ENCODE peak calls at places on chromosomes 11 and 22, in seven cellular contexts. D is K562, P is foreskin fibroblast, K is bronchial epithelial cell, F is upper lobe of right lung, R is cardiac fibroblast, X is AG04450. G is an unnamed sample.

GRCh38 chr11:114232400-114233070 is 63.7 kb upstream of the NNMT start:
- DNase-seq in D (no peak), P (no peak), K (no peak), F (no peak), R (no peak), X (no peak), G (no peak)

GRCh38 chr11:94513091-94513490 is 830 bp downstream of the C11orf97 start:
- DNase-seq in D (no peak), P (peak), K (peak), F (no peak), R (no peak), X (no peak), G (no peak)

GRCh38 chr11:85827768-85828639 is 17.1 kb upstream of the SYTL2 start:
- DNase-seq in D (no peak), P (peak), K (peak), F (no peak), R (peak), X (peak), G (peak)

GRCh38 chr11:33842236-33842915 is 49.5 kb downstream of the LMO2 start:
- DNase-seq in D (no peak), P (no peak), K (no peak), F (no peak), R (no peak), X (no peak), G (no peak)

GRCh38 chr11:73072935-73073481 is 69.1 kb downstream of the FCHSD2 start:
- DNase-seq in D (no peak), P (peak), K (peak), F (no peak), R (peak), X (no peak), G (peak)

GRCh38 chr11:16352707-16353106 is 3.6 kb downstream of the SOX6 start:
- DNase-seq in D (no peak), P (no peak), K (no peak), F (no peak), R (no peak), X (no peak), G (no peak)

GRCh38 chr11:35006389-35007128 is 90.1 kb downstream of the PDHX start:
- DNase-seq in D (no peak), P (no peak), K (no peak), F (no peak), R (no peak), X (no peak), G (no peak)

GRCh38 chr22:25051983-25052710 is 99.6 kb downstream of the KIAA1671 start:
- DNase-seq in D (no peak), P (no peak), K (no peak), F (no peak), R (no peak), X (no peak), G (no peak)

GRCh38 chr11:6413791-6414231 is 5.1 kb downstream of the APBB1 start:
- DNase-seq in D (peak), P (peak), K (no peak), F (no peak), R (no peak), X (no peak), G (no peak)

GRCh38 chr11:19869466-19869865 is 156.8 kb downstream of the NAV2 start:
- DNase-seq in D (no peak), P (no peak), K (no peak), F (no peak), R (no peak), X (no peak), G (no peak)

GRCh38 chr11:9895016-9895415 is 231.1 kb downstream of the SWAP70 start:
- DNase-seq in D (no peak), P (peak), K (no peak), F (no peak), R (peak), X (no peak), G (peak)

GRCh38 chr11:65880844-65881421 is 1.3 kb downstream of the CTSW start:
- DNase-seq in D (no peak), P (no peak), K (no peak), F (no peak), R (no peak), X (no peak), G (no peak)

GRCh38 chr11:47571895-47572294 is 6.5 kb downstream of the PTPMT1 start:
- DNase-seq in D (peak), P (peak), K (peak), F (no peak), R (no peak), X (no peak), G (peak)

GRCh38 chr11:118537409-118537980 is 6.5 kb downstream of the TMEM25 start:
- DNase-seq in D (no peak), P (no peak), K (no peak), F (no peak), R (no peak), X (no peak), G (no peak)

GRCh38 chr11:96948066-96948465 is 558.3 kb downstream of the JRKL start:
- DNase-seq in D (no peak), P (no peak), K (no peak), F (no peak), R (no peak), X (no peak), G (no peak)

GRCh38 chr11:111836766-111837165 is 34.6 kb downstream of the ALG9 start:
- DNase-seq in D (no peak), P (peak), K (no peak), F (no peak), R (peak), X (no peak), G (peak)

GRCh38 chr11:126607776-126608625 is 252.5 kb downstream of the ST3GAL4 start:
- DNase-seq in D (no peak), P (no peak), K (no peak), F (no peak), R (no peak), X (no peak), G (no peak)

GRCh38 chr11:11979487-11980117 is 28.8 kb downstream of the DKK3 start:
- DNase-seq in D (no peak), P (peak), K (peak), F (peak), R (peak), X (no peak), G (peak)

GRCh38 chr11:29129850-29130249 is 887.0 kb downstream of the KCNA4 start:
- DNase-seq in D (no peak), P (peak), K (peak), F (no peak), R (peak), X (no peak), G (peak)

GRCh38 chr11:75792127-75792731 is 22.8 kb upstream of the UVRAG start:
- DNase-seq in D (no peak), P (no peak), K (no peak), F (no peak), R (no peak), X (no peak), G (no peak)

GRCh38 chr11:130415719-130416536 is 12.5 kb downstream of the ADAMTS8 start:
- DNase-seq in D (no peak), P (no peak), K (no peak), F (no peak), R (no peak), X (no peak), G (no peak)

GRCh38 chr22:27105142-27106025 is 448.0 kb downstream of the MIAT start:
- DNase-seq in D (no peak), P (peak), K (peak), F (no peak), R (peak), X (no peak), G (peak)

GRCh38 chr11:17544181-17544622 is at the start of gene USH1C:
- DNase-seq in D (peak), P (peak), K (no peak), F (no peak), R (no peak), X (no peak), G (no peak)

GRCh38 chr11:62435741-62436485 is 17.1 kb downstream of the SCGB1A1 start:
- DNase-seq in D (no peak), P (no peak), K (no peak), F (no peak), R (no peak), X (no peak), G (no peak)

GRCh38 chr22:47055461-47055860 is 293.0 kb downstream of the TBC1D22A start:
- DNase-seq in D (no peak), P (no peak), K (no peak), F (no peak), R (no peak), X (no peak), G (no peak)

GRCh38 chr11:114796954-114797721 is 118.8 kb downstream of the NXPE2 start:
- DNase-seq in D (no peak), P (no peak), K (no peak), F (no peak), R (no peak), X (no peak), G (no peak)

GRCh38 chr11:61418136-61418535 is 11.6 kb downstream of the CPSF7 start:
- DNase-seq in D (no peak), P (no peak), K (peak), F (no peak), R (no peak), X (no peak), G (no peak)

GRCh38 chr11:74141274-74141695 is 29.5 kb downstream of the C2CD3 start:
- DNase-seq in D (no peak), P (peak), K (peak), F (no peak), R (peak), X (no peak), G (no peak)

GRCh38 chr22:46081831-46082210 is 68.5 kb upstream of the PPARA start:
- DNase-seq in D (no peak), P (no peak), K (no peak), F (peak), R (no peak), X (no peak), G (no peak)

GRCh38 chr11:12581923-12582322 is 92.3 kb upstream of the TEAD1 start:
- DNase-seq in D (peak), P (peak), K (peak), F (no peak), R (peak), X (peak), G (peak)

GRCh38 chr11:8766043-8766992 is 83.7 kb downstream of the RPL27A start:
- DNase-seq in D (no peak), P (peak), K (no peak), F (no peak), R (no peak), X (no peak), G (no peak)

DNA sequence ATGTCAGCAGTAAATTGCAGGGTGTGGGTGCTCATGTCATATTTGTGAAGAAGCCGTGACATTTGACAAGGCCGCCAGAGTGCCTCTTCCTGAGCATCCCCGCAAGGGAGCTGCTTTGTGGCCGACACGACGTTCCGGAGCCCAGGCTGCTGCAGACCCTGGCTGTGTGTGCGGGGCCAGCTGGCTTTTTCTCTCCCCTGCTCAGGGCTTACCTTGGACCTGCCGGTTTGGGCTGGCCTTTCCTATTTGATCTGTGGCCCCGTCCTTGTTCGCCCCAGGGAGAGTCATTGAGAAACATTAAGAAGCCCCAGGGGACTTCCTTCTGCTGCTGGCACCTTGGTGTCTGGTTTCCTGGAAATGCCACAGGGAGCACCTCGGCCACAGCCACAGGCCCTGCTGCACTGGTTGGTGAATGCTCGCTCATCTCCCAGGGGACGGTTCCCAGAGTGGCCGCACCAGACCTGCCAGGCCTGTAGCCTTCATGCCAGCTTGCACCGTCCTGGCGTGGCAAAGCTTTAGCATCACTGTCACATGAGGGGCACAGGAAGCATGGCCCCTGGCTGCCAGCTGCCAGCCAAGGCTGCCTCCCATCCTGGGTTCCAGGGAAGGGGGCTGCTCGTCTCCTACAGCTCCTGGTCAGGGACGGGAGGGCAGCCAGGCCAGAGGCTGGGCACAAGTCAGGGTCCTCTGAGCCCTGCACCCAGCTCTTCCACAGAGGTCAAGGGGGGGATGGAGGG is 5.4 kb downstream of the GRK2 start:
- DNase-seq in D (no peak), P (no peak), K (no peak), F (peak), R (no peak), X (no peak), G (no peak)
- H3K4me3 ChIP-seq in D (no peak), P (no peak), K (no peak), F (peak), R (no peak), X (no peak), G (no peak)

GRCh38 chr22:30604723-30605122 is 2.3 kb upstream of the TCN2 start:
- DNase-seq in D (no peak), P (no peak), K (no peak), F (no peak), R (no peak), X (no peak), G (no peak)

GRCh38 chr22:30598986-30599385 is 7.3 kb upstream of the PES1 start:
- DNase-seq in D (no peak), P (peak), K (no peak), F (no peak), R (no peak), X (no peak), G (no peak)

GRCh38 chr22:30600925-30601324 is 6.0 kb upstream of the TCN2 start:
- DNase-seq in D (no peak), P (no peak), K (no peak), F (no peak), R (no peak), X (no peak), G (no peak)

GRCh38 chr22:30601464-30601863 is 5.5 kb upstream of the TCN2 start:
- DNase-seq in D (no peak), P (no peak), K (no peak), F (no peak), R (no peak), X (no peak), G (no peak)

GRCh38 chr22:30602049-30602448 is 4.9 kb upstream of the TCN2 start:
- DNase-seq in D (no peak), P (peak), K (peak), F (no peak), R (peak), X (no peak), G (peak)
- TF ChIP-seq CTCF in D (peak), P (peak), K (peak), F (peak), R (peak), X (peak), G (peak)

GRCh38 chr11:45287316-45287903 is 1.3 kb upstream of the SYT13 start:
- DNase-seq in D (no peak), P (no peak), K (no peak), F (no peak), R (no peak), X (no peak), G (no peak)

GRCh38 chr11:45289369-45289768 is 3.2 kb upstream of the SYT13 start:
- DNase-seq in D (no peak), P (peak), K (peak), F (no peak), R (peak), X (peak), G (peak)

GRCh38 chr11:45288395-45288794 is 2.3 kb upstream of the SYT13 start:
- DNase-seq in D (no peak), P (no peak), K (no peak), F (no peak), R (no peak), X (no peak), G (no peak)

GRCh38 chr11:45285289-45285828 is 782 bp downstream of the SYT13 start:
- DNase-seq in D (no peak), P (no peak), K (no peak), F (no peak), R (no peak), X (no peak), G (no peak)

DNA sequence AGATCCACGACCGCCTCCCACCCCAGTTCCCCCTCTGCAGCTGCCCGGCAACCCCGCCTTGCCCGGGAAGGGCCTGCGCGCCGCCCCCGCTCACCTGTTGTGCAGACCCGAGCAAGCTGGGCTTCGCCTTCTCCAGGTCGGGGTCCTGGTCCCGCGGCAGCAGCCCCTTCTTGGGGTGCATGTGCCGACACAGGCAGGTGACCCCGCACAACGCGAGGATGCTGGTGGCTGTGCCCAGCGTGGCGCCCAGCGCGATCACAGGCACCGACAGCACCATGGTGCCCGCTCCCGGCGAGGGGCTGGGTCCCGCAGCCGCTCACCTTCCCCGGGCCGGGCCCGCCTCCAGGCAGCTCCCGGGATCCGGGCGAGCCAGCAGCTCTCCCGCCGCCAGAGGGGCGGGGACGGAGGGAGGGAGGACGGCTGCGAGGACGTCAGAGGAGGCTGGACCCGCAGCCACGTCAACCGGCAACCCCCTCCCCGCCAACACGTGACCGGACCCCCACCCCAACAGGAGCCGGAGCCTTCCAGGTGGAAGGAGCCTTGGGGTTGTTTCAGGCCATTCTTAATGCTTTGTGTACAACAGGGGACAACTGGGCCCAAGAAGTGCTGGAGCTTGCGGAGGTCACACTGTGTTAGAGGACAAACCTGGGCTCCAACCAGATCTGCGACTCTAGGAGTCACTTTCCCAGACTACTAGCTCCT is at the start of gene SYT13:
- DNase-seq in D (no peak), P (no peak), K (no peak), F (no peak), R (no peak), X (no peak), G (no peak)
- H3K4me3 ChIP-seq in D (no peak), P (no peak), K (no peak), F (no peak), R (peak), X (no peak), G (no peak)

GRCh38 chr22:26079009-26079408 is 90.3 kb upstream of the SEZ6L start:
- DNase-seq in D (no peak), P (peak), K (no peak), F (no peak), R (no peak), X (no peak), G (no peak)
- TF ChIP-seq CTCF in D (no peak), P (no peak), K (no peak), F (no peak), R (no peak), X (no peak), G (no peak)

GRCh38 chr22:43890901-43891331 is 897 bp downstream of the PNPLA5 start:
- DNase-seq in D (no peak), P (no peak), K (no peak), F (peak), R (no peak), X (no peak), G (no peak)
- H3K4me3 ChIP-seq in D (no peak), P (no peak), K (no peak), F (no peak), R (no peak), X (peak), G (no peak)

GRCh38 chr22:20258584-20259335 is 9.4 kb downstream of the RTN4R start:
- DNase-seq in D (peak), P (no peak), K (no peak), F (no peak), R (no peak), X (no peak), G (no peak)
- TF ChIP-seq CTCF in D (peak), P (peak), K (peak), F (peak), R (peak), X (peak), G (peak)